ENCODE peak calls at places on chromosomes 1 and 21, in nine cellular contexts. One of them, this sample, is unnamed.

GRCh38 chr1:20847619-20848080 is 60.5 kb upstream of the HP1BP3 start:
- DNase-seq in AG09309: no peak
- DNase-seq in NCI-H2029: no peak
- DNase-seq in stimulated activated naive CD8-positive, alpha-beta T cell treated with anti-CD3 and anti-CD28 coated beads, Interleukin-15, Interleukin-2, amounts not matched to agents 100 U/mL and 50 U/mL, for 24 hours: no peak
- DNase-seq in tibial nerve: no peak
- DNase-seq in GM20000: no peak
- DNase-seq in stimulated activated CD4-positive, alpha-beta T cell treated with anti-CD3 and anti-CD28 coated beads, Interleukin-1b, Interleukin-23, amount 100 ng/mL, for 1 hour: no peak
- DNase-seq in fibroblast of mammary gland: peak
- DNase-seq in left colon: no peak
- DNase-seq in this sample: no peak

GRCh38 chr1:4518621-4519020 is 135.8 kb upstream of the AJAP1 start:
- DNase-seq in left colon: no peak
- DNase-seq in stimulated activated CD4-positive, alpha-beta T cell treated with anti-CD3 and anti-CD28 coated beads, Interleukin-1b, Interleukin-23, amount 100 ng/mL, for 1 hour: no peak
- DNase-seq in NCI-H2029: no peak
- DNase-seq in stimulated activated naive CD8-positive, alpha-beta T cell treated with anti-CD3 and anti-CD28 coated beads, Interleukin-15, Interleukin-2, amounts not matched to agents 100 U/mL and 50 U/mL, for 24 hours: no peak
- DNase-seq in GM20000: no peak
- DNase-seq in tibial nerve: no peak
- DNase-seq in AG09309: no peak
- DNase-seq in fibroblast of mammary gland: no peak
- DNase-seq in this sample: no peak

GRCh38 chr1:22529901-22530621 is 33.2 kb upstream of the EPHA8 start:
- DNase-seq in stimulated activated CD4-positive, alpha-beta T cell treated with anti-CD3 and anti-CD28 coated beads, Interleukin-1b, Interleukin-23, amount 100 ng/mL, for 1 hour: no peak
- DNase-seq in tibial nerve: no peak
- DNase-seq in NCI-H2029: no peak
- DNase-seq in stimulated activated naive CD8-positive, alpha-beta T cell treated with anti-CD3 and anti-CD28 coated beads, Interleukin-15, Interleukin-2, amounts not matched to agents 100 U/mL and 50 U/mL, for 24 hours: no peak
- DNase-seq in GM20000: no peak
- DNase-seq in fibroblast of mammary gland: peak
- DNase-seq in AG09309: no peak
- DNase-seq in left colon: no peak
- DNase-seq in this sample: peak

GRCh38 chr1:210500831-210501230 is 172.1 kb downstream of the HHAT start:
- DNase-seq in stimulated activated CD4-positive, alpha-beta T cell treated with anti-CD3 and anti-CD28 coated beads, Interleukin-1b, Interleukin-23, amount 100 ng/mL, for 1 hour: no peak
- DNase-seq in AG09309: no peak
- DNase-seq in tibial nerve: no peak
- DNase-seq in left colon: no peak
- DNase-seq in stimulated activated naive CD8-positive, alpha-beta T cell treated with anti-CD3 and anti-CD28 coated beads, Interleukin-15, Interleukin-2, amounts not matched to agents 100 U/mL and 50 U/mL, for 24 hours: no peak
- DNase-seq in GM20000: no peak
- DNase-seq in fibroblast of mammary gland: no peak
- DNase-seq in NCI-H2029: peak
- DNase-seq in this sample: no peak

GRCh38 chr1:223844962-223845809 is 561 bp downstream of the TP53BP2 start:
- DNase-seq in fibroblast of mammary gland: peak
- DNase-seq in NCI-H2029: no peak
- DNase-seq in AG09309: no peak
- DNase-seq in stimulated activated CD4-positive, alpha-beta T cell treated with anti-CD3 and anti-CD28 coated beads, Interleukin-1b, Interleukin-23, amount 100 ng/mL, for 1 hour: peak
- DNase-seq in stimulated activated naive CD8-positive, alpha-beta T cell treated with anti-CD3 and anti-CD28 coated beads, Interleukin-15, Interleukin-2, amounts not matched to agents 100 U/mL and 50 U/mL, for 24 hours: peak
- DNase-seq in left colon: peak
- DNase-seq in tibial nerve: no peak
- DNase-seq in GM20000: peak
- DNase-seq in this sample: peak

GRCh38 chr21:44869860-44870747 is 3.4 kb downstream of the PTTG1IP start:
- DNase-seq in NCI-H2029: no peak
- DNase-seq in GM20000: no peak
- DNase-seq in left colon: no peak
- DNase-seq in stimulated activated CD4-positive, alpha-beta T cell treated with anti-CD3 and anti-CD28 coated beads, Interleukin-1b, Interleukin-23, amount 100 ng/mL, for 1 hour: no peak
- DNase-seq in stimulated activated naive CD8-positive, alpha-beta T cell treated with anti-CD3 and anti-CD28 coated beads, Interleukin-15, Interleukin-2, amounts not matched to agents 100 U/mL and 50 U/mL, for 24 hours: no peak
- DNase-seq in fibroblast of mammary gland: peak
- DNase-seq in tibial nerve: no peak
- DNase-seq in AG09309: peak
- DNase-seq in this sample: peak

GRCh38 chr1:81801834-81802531 is 1.2 kb downstream of the ADGRL2 start:
- DNase-seq in stimulated activated naive CD8-positive, alpha-beta T cell treated with anti-CD3 and anti-CD28 coated beads, Interleukin-15, Interleukin-2, amounts not matched to agents 100 U/mL and 50 U/mL, for 24 hours: no peak
- DNase-seq in AG09309: no peak
- DNase-seq in left colon: peak
- DNase-seq in NCI-H2029: no peak
- DNase-seq in stimulated activated CD4-positive, alpha-beta T cell treated with anti-CD3 and anti-CD28 coated beads, Interleukin-1b, Interleukin-23, amount 100 ng/mL, for 1 hour: no peak
- DNase-seq in fibroblast of mammary gland: peak
- DNase-seq in tibial nerve: no peak
- DNase-seq in GM20000: peak
- DNase-seq in this sample: peak

GRCh38 chr1:208601569-208601968 is 357.4 kb upstream of the PLXNA2 start:
- DNase-seq in left colon: no peak
- DNase-seq in fibroblast of mammary gland: no peak
- DNase-seq in stimulated activated naive CD8-positive, alpha-beta T cell treated with anti-CD3 and anti-CD28 coated beads, Interleukin-15, Interleukin-2, amounts not matched to agents 100 U/mL and 50 U/mL, for 24 hours: no peak
- DNase-seq in AG09309: no peak
- DNase-seq in tibial nerve: no peak
- DNase-seq in stimulated activated CD4-positive, alpha-beta T cell treated with anti-CD3 and anti-CD28 coated beads, Interleukin-1b, Interleukin-23, amount 100 ng/mL, for 1 hour: no peak
- DNase-seq in NCI-H2029: no peak
- DNase-seq in GM20000: no peak
- DNase-seq in this sample: no peak

GRCh38 chr1:57254006-57254405 is 169.9 kb downstream of the DAB1 start:
- DNase-seq in AG09309: peak
- DNase-seq in stimulated activated CD4-positive, alpha-beta T cell treated with anti-CD3 and anti-CD28 coated beads, Interleukin-1b, Interleukin-23, amount 100 ng/mL, for 1 hour: no peak
- DNase-seq in NCI-H2029: no peak
- DNase-seq in stimulated activated naive CD8-positive, alpha-beta T cell treated with anti-CD3 and anti-CD28 coated beads, Interleukin-15, Interleukin-2, amounts not matched to agents 100 U/mL and 50 U/mL, for 24 hours: no peak
- DNase-seq in left colon: no peak
- DNase-seq in tibial nerve: no peak
- DNase-seq in fibroblast of mammary gland: peak
- DNase-seq in GM20000: no peak
- DNase-seq in this sample: peak